ENCODE peak calls at places on chromosomes 16 and 17, in five cellular contexts. S, K, M, R and A are unnamed samples.

GRCh38 chr17:35486920-35487727 is 38.6 kb upstream of the SLFN13 start:
- DNase-seq in S (no peak), K (peak; percentile 53), M (peak; percentile 67), R (no peak), A (no peak)

GRCh38 chr17:12627177-12627629 is 38.5 kb upstream of the MYOCD start:
- DNase-seq in S (no peak), K (no peak), M (no peak), R (peak; percentile 85), A (peak; percentile 67)

GRCh38 chr17:73189417-73190099 is 3.3 kb upstream of the COG1 start:
- DNase-seq in S (peak; percentile 90), K (no peak), M (no peak), R (no peak), A (no peak)

GRCh38 chr17:74712301-74712700 is 422 bp downstream of the CD300LF start:
- DNase-seq in S (no peak), K (no peak), M (no peak), R (no peak), A (no peak)

GRCh38 chr16:84617068-84617630 is 729 bp downstream of the COTL1 start:
- DNase-seq in S (peak; percentile 80), K (no peak), M (no peak), R (no peak), A (no peak)

GRCh38 chr17:8289103-8289397 is 580 bp downstream of the RANGRF start:
- DNase-seq in S (no peak), K (peak; percentile 47), M (no peak), R (no peak), A (no peak)

GRCh38 chr17:21452377-21453143 is 76.4 kb downstream of the KCNJ12 start:
- DNase-seq in S (peak; percentile 86), K (no peak), M (no peak), R (no peak), A (no peak)

GRCh38 chr16:20676268-20676828 is 21.1 kb downstream of the ACSM1 start:
- DNase-seq in S (no peak), K (no peak), M (no peak), R (no peak), A (no peak)

GRCh38 chr16:81595676-81596292 is 151.2 kb downstream of the CMIP start:
- DNase-seq in S (no peak), K (no peak), M (no peak), R (no peak), A (no peak)

GRCh38 chr17:48310748-48311213 is 119.2 kb downstream of the SKAP1 start:
- DNase-seq in S (peak; percentile 54), K (no peak), M (no peak), R (no peak), A (no peak)

GRCh38 chr17:49931416-49931815 is 37.6 kb upstream of the DLX4 start:
- DNase-seq in S (no peak), K (no peak), M (no peak), R (no peak), A (no peak)

GRCh38 chr17:52517176-52517575 is 358.7 kb upstream of the CA10 start:
- DNase-seq in S (no peak), K (no peak), M (no peak), R (no peak), A (no peak)

GRCh38 chr17:11917415-11917814 is 79.9 kb downstream of the ZNF18 start:
- DNase-seq in S (no peak), K (no peak), M (no peak), R (no peak), A (no peak)